ENCODE peak calls at places on chromosomes 2 and 18, in six cellular contexts. One of them, this sample, is unnamed.

GRCh38 chr2:3301001-3301400 is 76.6 kb downstream of the EIPR1 start:
- DNase-seq in mesothelial cell of epicardium: no peak
- DNase-seq in GM13976: no peak
- DNase-seq in CD8-positive, alpha-beta T cell: no peak
- DNase-seq in A549: no peak
- DNase-seq in fibroblast of mammary gland: peak
- DNase-seq in this sample: no peak

GRCh38 chr2:219460424-219460926 is 25.8 kb downstream of the SPEG start:
- DNase-seq in mesothelial cell of epicardium: peak
- DNase-seq in GM13976: no peak
- DNase-seq in CD8-positive, alpha-beta T cell: no peak
- DNase-seq in A549: no peak
- DNase-seq in fibroblast of mammary gland: peak
- DNase-seq in this sample: no peak

GRCh38 chr2:181465686-181466375 is 8.6 kb downstream of the ITGA4 start:
- DNase-seq in mesothelial cell of epicardium: no peak
- DNase-seq in GM13976: no peak
- DNase-seq in CD8-positive, alpha-beta T cell: no peak
- DNase-seq in A549: no peak
- DNase-seq in fibroblast of mammary gland: peak
- DNase-seq in this sample: no peak

GRCh38 chr2:38959464-38959863 is 69.8 kb downstream of the ARHGEF33 start:
- DNase-seq in mesothelial cell of epicardium: no peak
- DNase-seq in GM13976: no peak
- DNase-seq in CD8-positive, alpha-beta T cell: no peak
- DNase-seq in A549: no peak
- DNase-seq in fibroblast of mammary gland: no peak
- DNase-seq in this sample: no peak

GRCh38 chr2:151808258-151809072 is 19.8 kb downstream of the ARL5A start:
- DNase-seq in mesothelial cell of epicardium: no peak
- DNase-seq in GM13976: no peak
- DNase-seq in CD8-positive, alpha-beta T cell: no peak
- DNase-seq in A549: peak
- DNase-seq in fibroblast of mammary gland: peak
- DNase-seq in this sample: no peak

GRCh38 chr2:237048595-237048994 is 37.1 kb upstream of the COPS8 start:
- DNase-seq in mesothelial cell of epicardium: no peak
- DNase-seq in GM13976: no peak
- DNase-seq in CD8-positive, alpha-beta T cell: no peak
- DNase-seq in A549: no peak
- DNase-seq in fibroblast of mammary gland: no peak
- DNase-seq in this sample: no peak

GRCh38 chr2:138997849-138998517 is 217.8 kb upstream of the NXPH2 start:
- DNase-seq in mesothelial cell of epicardium: no peak
- DNase-seq in GM13976: no peak
- DNase-seq in CD8-positive, alpha-beta T cell: no peak
- DNase-seq in A549: no peak
- DNase-seq in fibroblast of mammary gland: peak
- DNase-seq in this sample: no peak

GRCh38 chr2:53913721-53914120 is 54.0 kb upstream of the GPR75 start:
- DNase-seq in mesothelial cell of epicardium: no peak
- DNase-seq in GM13976: peak
- DNase-seq in CD8-positive, alpha-beta T cell: no peak
- DNase-seq in A549: no peak
- DNase-seq in fibroblast of mammary gland: peak
- DNase-seq in this sample: peak

GRCh38 chr2:40155728-40156127 is 296.2 kb downstream of the SLC8A1 start:
- DNase-seq in mesothelial cell of epicardium: no peak
- DNase-seq in GM13976: no peak
- DNase-seq in CD8-positive, alpha-beta T cell: no peak
- DNase-seq in A549: no peak
- DNase-seq in fibroblast of mammary gland: no peak
- DNase-seq in this sample: no peak

GRCh38 chr2:203400805-203401585 is 72.8 kb downstream of the ABI2 start:
- DNase-seq in mesothelial cell of epicardium: no peak
- DNase-seq in GM13976: no peak
- DNase-seq in CD8-positive, alpha-beta T cell: no peak
- DNase-seq in A549: peak
- DNase-seq in fibroblast of mammary gland: no peak
- DNase-seq in this sample: no peak

GRCh38 chr2:63058742-63059433 is 8.3 kb downstream of the OTX1 start:
- DNase-seq in mesothelial cell of epicardium: peak
- DNase-seq in GM13976: peak
- DNase-seq in CD8-positive, alpha-beta T cell: no peak
- DNase-seq in A549: no peak
- DNase-seq in fibroblast of mammary gland: no peak
- DNase-seq in this sample: no peak

GRCh38 chr18:78421392-78421791 is 558.2 kb upstream of the SALL3 start:
- DNase-seq in mesothelial cell of epicardium: no peak
- DNase-seq in GM13976: no peak
- DNase-seq in CD8-positive, alpha-beta T cell: no peak
- DNase-seq in A549: no peak
- DNase-seq in fibroblast of mammary gland: no peak
- DNase-seq in this sample: no peak

GRCh38 chr2:42815725-42816124 is 23.3 kb upstream of the HAAO start:
- DNase-seq in mesothelial cell of epicardium: no peak
- DNase-seq in GM13976: no peak
- DNase-seq in CD8-positive, alpha-beta T cell: no peak
- DNase-seq in A549: no peak
- DNase-seq in fibroblast of mammary gland: no peak
- DNase-seq in this sample: no peak

GRCh38 chr2:217162533-217162932 is 302.7 kb upstream of the TNP1 start:
- DNase-seq in mesothelial cell of epicardium: no peak
- DNase-seq in GM13976: no peak
- DNase-seq in CD8-positive, alpha-beta T cell: no peak
- DNase-seq in A549: no peak
- DNase-seq in fibroblast of mammary gland: peak
- DNase-seq in this sample: peak

GRCh38 chr2:218569038-218569431 is 396 bp downstream of the CNOT9 start:
- DNase-seq in mesothelial cell of epicardium: no peak
- DNase-seq in GM13976: peak
- DNase-seq in CD8-positive, alpha-beta T cell: peak
- DNase-seq in A549: peak
- DNase-seq in fibroblast of mammary gland: peak
- DNase-seq in this sample: peak

GRCh38 chr2:224780814-224781213 is 64.6 kb upstream of the CCDC195 start:
- DNase-seq in mesothelial cell of epicardium: no peak
- DNase-seq in GM13976: no peak
- DNase-seq in CD8-positive, alpha-beta T cell: no peak
- DNase-seq in A549: no peak
- DNase-seq in fibroblast of mammary gland: no peak
- DNase-seq in this sample: no peak

GRCh38 chr2:175627405-175627804 is 374.7 kb downstream of the LNPK start:
- DNase-seq in mesothelial cell of epicardium: no peak
- DNase-seq in GM13976: no peak
- DNase-seq in CD8-positive, alpha-beta T cell: no peak
- DNase-seq in A549: no peak
- DNase-seq in fibroblast of mammary gland: peak
- DNase-seq in this sample: no peak

GRCh38 chr2:43133708-43134570 is 92.5 kb downstream of the ZFP36L2 start:
- DNase-seq in mesothelial cell of epicardium: no peak
- DNase-seq in GM13976: peak
- DNase-seq in CD8-positive, alpha-beta T cell: peak
- DNase-seq in A549: no peak
- DNase-seq in fibroblast of mammary gland: no peak
- DNase-seq in this sample: no peak

GRCh38 chr2:10489842-10490555 is 41.9 kb upstream of the ODC1 start:
- DNase-seq in mesothelial cell of epicardium: peak
- DNase-seq in GM13976: no peak
- DNase-seq in CD8-positive, alpha-beta T cell: no peak
- DNase-seq in A549: no peak
- DNase-seq in fibroblast of mammary gland: peak
- DNase-seq in this sample: no peak

DNA sequence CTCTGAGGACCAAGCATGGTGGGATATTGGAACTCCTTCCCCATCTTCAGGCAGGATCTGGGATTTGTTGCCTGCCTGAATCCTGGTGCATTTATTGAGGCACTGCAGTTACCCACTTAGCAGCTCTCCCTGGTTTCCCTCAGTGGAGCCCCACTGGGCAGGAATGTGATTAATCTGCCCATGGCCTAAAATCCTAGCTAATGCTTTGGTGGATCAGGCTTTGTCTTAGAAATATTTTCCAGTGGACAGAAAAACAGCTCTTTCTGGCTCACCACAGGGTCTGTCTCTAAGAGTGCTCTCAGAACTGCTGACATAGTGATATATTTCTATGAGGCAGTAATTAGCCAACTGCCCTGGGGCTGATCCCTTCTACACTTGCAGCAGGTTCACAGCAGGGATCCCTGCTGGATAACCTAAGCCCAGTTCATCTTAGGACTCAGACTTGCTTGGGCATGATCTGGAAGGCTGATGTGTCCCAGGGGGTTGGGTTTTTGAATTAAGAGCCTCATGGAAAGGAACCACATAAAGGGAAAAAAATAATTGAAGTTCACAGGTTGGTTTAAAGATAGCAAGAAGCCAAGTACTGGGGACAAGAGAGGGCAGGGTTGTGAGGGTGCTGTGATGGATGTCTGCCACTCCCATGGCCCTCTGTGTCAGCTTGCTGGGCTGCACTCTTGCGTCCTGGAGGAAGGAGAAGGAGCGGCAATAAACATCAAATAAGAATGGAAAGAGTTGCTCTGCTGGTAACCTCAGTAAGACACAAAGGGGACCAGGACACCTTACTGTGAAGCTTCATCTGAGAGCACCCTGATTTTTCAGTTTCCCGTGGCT is 44.2 kb upstream of the ZDBF2 start:
- DNase-seq in mesothelial cell of epicardium: no peak
- DNase-seq in GM13976: no peak
- DNase-seq in CD8-positive, alpha-beta T cell: no peak
- DNase-seq in A549: no peak
- DNase-seq in fibroblast of mammary gland: no peak
- DNase-seq in this sample: no peak
- TF ChIP-seq CTCF in mesothelial cell of epicardium: no peak
- TF ChIP-seq CTCF in GM13976: no peak
- TF ChIP-seq CTCF in CD8-positive, alpha-beta T cell: no peak
- TF ChIP-seq CTCF in A549: no peak
- TF ChIP-seq CTCF in fibroblast of mammary gland: peak
- TF ChIP-seq CTCF in this sample: no peak

GRCh38 chr18:67862069-67862468 is 345.5 kb upstream of the DSEL start:
- DNase-seq in mesothelial cell of epicardium: no peak
- DNase-seq in GM13976: no peak
- DNase-seq in CD8-positive, alpha-beta T cell: no peak
- DNase-seq in A549: no peak
- DNase-seq in fibroblast of mammary gland: no peak
- DNase-seq in this sample: no peak

GRCh38 chr18:67865400-67865799 is 348.9 kb upstream of the DSEL start:
- DNase-seq in mesothelial cell of epicardium: no peak
- DNase-seq in GM13976: no peak
- DNase-seq in CD8-positive, alpha-beta T cell: no peak
- DNase-seq in A549: no peak
- DNase-seq in fibroblast of mammary gland: no peak
- DNase-seq in this sample: no peak

DNA sequence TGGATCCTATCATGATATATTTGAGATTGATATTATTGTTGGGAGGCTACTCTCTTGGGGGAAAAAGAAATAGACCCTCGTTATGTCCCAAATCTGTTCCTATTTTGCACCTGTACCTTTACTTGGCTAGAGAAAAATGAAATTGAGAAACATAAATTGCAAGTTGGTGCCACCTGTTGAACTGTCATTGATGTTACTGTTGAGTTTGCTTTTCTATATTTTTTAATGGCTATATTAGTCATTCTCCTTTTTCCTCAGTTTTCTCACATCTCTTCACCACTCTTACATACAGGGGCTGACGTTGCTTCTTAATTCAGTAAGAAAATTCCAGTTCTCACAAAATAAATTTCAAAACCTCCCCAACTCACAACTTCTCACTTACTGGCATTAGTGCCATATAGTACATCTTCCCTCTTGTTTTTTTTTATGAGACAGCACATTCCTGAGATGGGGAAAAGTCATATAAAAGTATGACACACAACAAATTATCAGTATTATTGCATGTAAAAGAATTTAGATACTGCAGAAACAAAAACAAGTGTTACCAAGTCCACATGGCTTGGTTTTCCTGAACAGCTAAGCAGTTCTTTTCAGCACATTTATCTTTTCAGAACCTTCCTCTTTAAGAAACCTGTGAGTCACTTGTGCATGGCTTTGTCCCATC is 348.3 kb upstream of the DSEL start:
- DNase-seq in mesothelial cell of epicardium: no peak
- DNase-seq in GM13976: no peak
- DNase-seq in CD8-positive, alpha-beta T cell: no peak
- DNase-seq in A549: no peak
- DNase-seq in fibroblast of mammary gland: peak
- DNase-seq in this sample: no peak
- TF ChIP-seq CTCF in mesothelial cell of epicardium: no peak
- TF ChIP-seq CTCF in GM13976: no peak
- TF ChIP-seq CTCF in CD8-positive, alpha-beta T cell: no peak
- TF ChIP-seq CTCF in A549: no peak
- TF ChIP-seq CTCF in fibroblast of mammary gland: no peak
- TF ChIP-seq CTCF in this sample: no peak

DNA sequence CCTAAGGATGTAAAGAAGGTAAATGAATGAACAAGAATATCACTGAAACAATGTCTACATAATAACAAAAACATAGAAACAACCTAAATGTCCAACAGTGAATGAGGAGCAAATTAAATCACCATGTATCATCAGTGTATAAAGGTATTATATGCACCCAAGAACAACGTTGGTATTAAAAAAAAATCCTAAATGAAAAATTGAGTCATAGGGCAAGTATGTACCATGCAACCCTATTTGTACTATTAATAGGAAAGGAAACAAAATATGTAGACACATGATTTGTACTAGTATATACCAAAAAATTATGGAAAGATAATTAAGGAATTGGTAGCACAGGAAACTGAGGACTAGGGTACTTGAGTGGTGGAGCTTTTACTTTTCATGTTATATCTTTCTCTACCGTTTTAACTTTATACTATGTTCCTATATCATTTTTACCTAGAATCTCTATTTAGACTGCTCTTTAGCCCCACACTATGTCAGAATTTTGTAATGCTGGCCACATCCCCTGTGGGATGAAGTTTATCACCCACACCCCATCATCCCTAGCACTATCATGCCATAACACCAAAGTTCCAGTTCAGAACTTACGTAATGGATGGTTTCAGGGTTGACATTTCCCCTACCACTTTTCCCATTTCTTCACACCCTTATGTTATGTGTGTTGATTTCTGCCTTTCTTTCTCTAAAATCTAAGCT is 25.6 kb downstream of the IKZF2 start:
- DNase-seq in mesothelial cell of epicardium: no peak
- DNase-seq in GM13976: no peak
- DNase-seq in CD8-positive, alpha-beta T cell: no peak
- DNase-seq in A549: no peak
- DNase-seq in fibroblast of mammary gland: peak
- DNase-seq in this sample: no peak
- TF ChIP-seq CTCF in mesothelial cell of epicardium: no peak
- TF ChIP-seq CTCF in GM13976: no peak
- TF ChIP-seq CTCF in CD8-positive, alpha-beta T cell: peak
- TF ChIP-seq CTCF in A549: no peak
- TF ChIP-seq CTCF in fibroblast of mammary gland: peak
- TF ChIP-seq CTCF in this sample: no peak

DNA sequence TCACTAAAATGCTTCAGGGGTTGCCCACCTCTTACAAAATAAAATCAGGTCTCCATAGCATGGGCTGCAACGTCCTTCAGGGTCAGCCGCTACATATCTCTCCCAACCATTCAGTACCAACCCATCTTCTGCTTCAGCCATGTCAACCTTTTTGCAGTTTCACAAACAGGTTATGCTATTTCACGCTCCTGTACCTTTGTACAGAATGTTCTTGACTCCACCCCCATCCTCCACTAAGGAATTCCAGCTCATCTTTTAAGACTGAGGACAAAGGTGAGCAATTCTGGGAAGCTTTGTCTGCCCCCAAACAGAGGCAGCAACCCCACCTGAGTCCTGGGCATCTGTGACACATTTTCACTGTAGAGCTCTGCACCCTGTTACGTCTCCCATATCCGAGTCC is 8.8 kb upstream of the EVA1A start:
- DNase-seq in mesothelial cell of epicardium: no peak
- DNase-seq in GM13976: no peak
- DNase-seq in CD8-positive, alpha-beta T cell: no peak
- DNase-seq in A549: no peak
- DNase-seq in fibroblast of mammary gland: no peak
- DNase-seq in this sample: no peak
- TF ChIP-seq CTCF in mesothelial cell of epicardium: no peak
- TF ChIP-seq CTCF in GM13976: no peak
- TF ChIP-seq CTCF in CD8-positive, alpha-beta T cell: no peak
- TF ChIP-seq CTCF in A549: no peak
- TF ChIP-seq CTCF in fibroblast of mammary gland: no peak
- TF ChIP-seq CTCF in this sample: no peak